ENCODE peak calls at places on chromosomes 7 and 10, in seven cellular contexts. One of them, this sample, is unnamed. For H3K4me1, the result is how much of the 10 kb centered on the place peaks cover.

GRCh38 chr7:36777062-36777461 is 52.8 kb upstream of the AOAH start:
- DNase-seq in lower lobe of right lung: no peak
- DNase-seq in adrenal gland: no peak
- DNase-seq in keratinocyte: no peak
- DNase-seq in spleen: no peak
- DNase-seq in aorta: no peak
- DNase-seq in sigmoid colon: no peak
- DNase-seq in this sample: no peak

GRCh38 chr10:122368502-122369254 is 5.8 kb upstream of the PLEKHA1 start:
- DNase-seq in lower lobe of right lung: no peak
- DNase-seq in adrenal gland: no peak
- DNase-seq in keratinocyte: no peak
- DNase-seq in spleen: no peak
- DNase-seq in aorta: no peak
- DNase-seq in sigmoid colon: no peak
- DNase-seq in this sample: peak

GRCh38 chr7:20269726-20270125 is 52.5 kb upstream of the MACC1 start:
- DNase-seq in lower lobe of right lung: no peak
- DNase-seq in adrenal gland: no peak
- DNase-seq in keratinocyte: peak
- DNase-seq in spleen: no peak
- DNase-seq in aorta: no peak
- DNase-seq in sigmoid colon: no peak
- DNase-seq in this sample: no peak

GRCh38 chr10:111600772-111601171 is 523.9 kb downstream of the ADRA2A start:
- DNase-seq in lower lobe of right lung: no peak
- DNase-seq in adrenal gland: peak
- DNase-seq in keratinocyte: no peak
- DNase-seq in spleen: no peak
- DNase-seq in aorta: no peak
- DNase-seq in sigmoid colon: no peak
- DNase-seq in this sample: peak

GRCh38 chr10:11177926-11178453 is 160.3 kb downstream of the CELF2 start:
- DNase-seq in lower lobe of right lung: peak
- DNase-seq in adrenal gland: no peak
- DNase-seq in keratinocyte: no peak
- DNase-seq in spleen: peak
- DNase-seq in aorta: no peak
- DNase-seq in sigmoid colon: no peak
- DNase-seq in this sample: peak

GRCh38 chr7:80934286-80934685 is 15.4 kb upstream of the SEMA3C start:
- DNase-seq in lower lobe of right lung: no peak
- DNase-seq in adrenal gland: no peak
- DNase-seq in keratinocyte: no peak
- DNase-seq in spleen: no peak
- DNase-seq in aorta: no peak
- DNase-seq in sigmoid colon: no peak
- DNase-seq in this sample: no peak

GRCh38 chr10:4647138-4647785 is 178.7 kb upstream of the AKR1E2 start:
- DNase-seq in lower lobe of right lung: no peak
- DNase-seq in adrenal gland: no peak
- DNase-seq in keratinocyte: no peak
- DNase-seq in spleen: no peak
- DNase-seq in aorta: no peak
- DNase-seq in sigmoid colon: no peak
- DNase-seq in this sample: no peak

GRCh38 chr7:134752006-134752760 is 27.3 kb upstream of the CALD1 start:
- DNase-seq in lower lobe of right lung: no peak
- DNase-seq in adrenal gland: no peak
- DNase-seq in keratinocyte: peak
- DNase-seq in spleen: no peak
- DNase-seq in aorta: no peak
- DNase-seq in sigmoid colon: no peak
- DNase-seq in this sample: no peak

GRCh38 chr10:11167233-11167979 is 149.7 kb downstream of the CELF2 start:
- DNase-seq in lower lobe of right lung: no peak
- DNase-seq in adrenal gland: no peak
- DNase-seq in keratinocyte: no peak
- DNase-seq in spleen: no peak
- DNase-seq in aorta: no peak
- DNase-seq in sigmoid colon: no peak
- DNase-seq in this sample: no peak

GRCh38 chr10:13690281-13690825 is 103.6 kb downstream of the PRPF18 start:
- DNase-seq in lower lobe of right lung: no peak
- DNase-seq in adrenal gland: no peak
- DNase-seq in keratinocyte: peak
- DNase-seq in spleen: peak
- DNase-seq in aorta: no peak
- DNase-seq in sigmoid colon: peak
- DNase-seq in this sample: no peak

GRCh38 chr10:22833353-22833752 is 94.5 kb upstream of the ARMC3 start:
- DNase-seq in lower lobe of right lung: no peak
- DNase-seq in adrenal gland: no peak
- DNase-seq in keratinocyte: no peak
- DNase-seq in spleen: no peak
- DNase-seq in aorta: no peak
- DNase-seq in sigmoid colon: no peak
- DNase-seq in this sample: no peak

GRCh38 chr7:97174308-97174707 is 56.8 kb downstream of the SDHAF3 start:
- DNase-seq in lower lobe of right lung: no peak
- DNase-seq in adrenal gland: no peak
- DNase-seq in keratinocyte: no peak
- DNase-seq in spleen: no peak
- DNase-seq in aorta: no peak
- DNase-seq in sigmoid colon: no peak
- DNase-seq in this sample: no peak

GRCh38 chr10:50232261-50232639 is 19.1 kb downstream of the ASAH2 start:
- DNase-seq in lower lobe of right lung: no peak
- DNase-seq in adrenal gland: no peak
- DNase-seq in keratinocyte: no peak
- DNase-seq in spleen: no peak
- DNase-seq in aorta: no peak
- DNase-seq in sigmoid colon: no peak
- DNase-seq in this sample: no peak

GRCh38 chr7:85074-85945 is 107.1 kb upstream of the FAM20C start:
- DNase-seq in lower lobe of right lung: no peak
- DNase-seq in adrenal gland: peak
- DNase-seq in keratinocyte: no peak
- DNase-seq in spleen: no peak
- DNase-seq in aorta: no peak
- DNase-seq in sigmoid colon: peak
- DNase-seq in this sample: no peak

GRCh38 chr7:90345548-90346319 is 782 bp upstream of the GTPBP10 start:
- DNase-seq in lower lobe of right lung: no peak
- DNase-seq in adrenal gland: peak
- DNase-seq in keratinocyte: no peak
- DNase-seq in spleen: no peak
- DNase-seq in aorta: no peak
- DNase-seq in sigmoid colon: no peak
- DNase-seq in this sample: no peak

GRCh38 chr7:90349305-90349704 is 2.8 kb downstream of the GTPBP10 start:
- DNase-seq in lower lobe of right lung: no peak
- DNase-seq in adrenal gland: no peak
- DNase-seq in keratinocyte: no peak
- DNase-seq in spleen: no peak
- DNase-seq in aorta: no peak
- DNase-seq in sigmoid colon: no peak
- DNase-seq in this sample: no peak

GRCh38 chr7:90346326-90347125 is at the start of gene GTPBP10:
- DNase-seq in lower lobe of right lung: peak
- DNase-seq in adrenal gland: peak
- DNase-seq in keratinocyte: peak
- DNase-seq in spleen: peak
- DNase-seq in aorta: peak
- DNase-seq in sigmoid colon: peak
- DNase-seq in this sample: peak

GRCh38 chr7:90345016-90345415 is 1.5 kb upstream of the GTPBP10 start:
- DNase-seq in lower lobe of right lung: no peak
- DNase-seq in adrenal gland: no peak
- DNase-seq in keratinocyte: no peak
- DNase-seq in spleen: no peak
- DNase-seq in aorta: no peak
- DNase-seq in sigmoid colon: no peak
- DNase-seq in this sample: no peak

DNA sequence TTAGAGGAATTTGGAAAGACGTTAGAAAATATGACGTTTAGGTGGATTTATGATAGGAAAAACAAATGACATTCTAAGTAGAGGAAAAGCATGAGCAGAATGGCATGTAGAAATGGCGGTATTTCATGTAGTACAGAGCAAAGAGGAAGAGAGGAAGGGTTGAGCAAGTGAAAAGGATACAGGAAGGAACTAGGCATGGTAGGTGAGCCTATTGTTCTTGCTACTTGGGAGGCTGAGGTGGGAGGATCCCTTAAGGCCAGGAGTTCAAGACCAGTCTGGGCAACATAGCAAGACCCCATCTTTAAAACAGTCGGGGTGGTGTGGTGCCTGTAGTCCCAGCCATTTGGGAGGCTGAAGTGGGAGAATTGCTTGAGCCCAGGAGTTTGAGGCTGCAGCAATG is 1.2 kb downstream of the GTPBP10 start:
- DNase-seq in lower lobe of right lung: no peak
- DNase-seq in adrenal gland: no peak
- DNase-seq in keratinocyte: no peak
- DNase-seq in spleen: no peak
- DNase-seq in aorta: no peak
- DNase-seq in sigmoid colon: no peak
- DNase-seq in this sample: no peak
- H3K4me3 ChIP-seq in lower lobe of right lung: peak
- H3K4me3 ChIP-seq in adrenal gland: no peak
- H3K4me3 ChIP-seq in keratinocyte: peak
- H3K4me3 ChIP-seq in spleen: no peak
- H3K4me3 ChIP-seq in aorta: no peak
- H3K4me3 ChIP-seq in sigmoid colon: no peak
- H3K4me3 ChIP-seq in this sample: no peak

GRCh38 chr10:124667425-124668130 is 76.6 kb downstream of the FAM53B start:
- DNase-seq in lower lobe of right lung: peak
- DNase-seq in adrenal gland: no peak
- DNase-seq in keratinocyte: no peak
- DNase-seq in spleen: no peak
- DNase-seq in aorta: no peak
- DNase-seq in sigmoid colon: no peak
- DNase-seq in this sample: peak

GRCh38 chr10:124666494-124666893 is 77.7 kb downstream of the FAM53B start:
- DNase-seq in lower lobe of right lung: peak
- DNase-seq in adrenal gland: no peak
- DNase-seq in keratinocyte: no peak
- DNase-seq in spleen: no peak
- DNase-seq in aorta: no peak
- DNase-seq in sigmoid colon: no peak
- DNase-seq in this sample: peak

GRCh38 chr10:124665558-124665957 is 78.6 kb downstream of the FAM53B start:
- DNase-seq in lower lobe of right lung: no peak
- DNase-seq in adrenal gland: no peak
- DNase-seq in keratinocyte: no peak
- DNase-seq in spleen: no peak
- DNase-seq in aorta: no peak
- DNase-seq in sigmoid colon: no peak
- DNase-seq in this sample: no peak

GRCh38 chr10:124665091-124665490 is 79.1 kb downstream of the FAM53B start:
- DNase-seq in lower lobe of right lung: no peak
- DNase-seq in adrenal gland: no peak
- DNase-seq in keratinocyte: no peak
- DNase-seq in spleen: no peak
- DNase-seq in aorta: no peak
- DNase-seq in sigmoid colon: no peak
- DNase-seq in this sample: peak

DNA sequence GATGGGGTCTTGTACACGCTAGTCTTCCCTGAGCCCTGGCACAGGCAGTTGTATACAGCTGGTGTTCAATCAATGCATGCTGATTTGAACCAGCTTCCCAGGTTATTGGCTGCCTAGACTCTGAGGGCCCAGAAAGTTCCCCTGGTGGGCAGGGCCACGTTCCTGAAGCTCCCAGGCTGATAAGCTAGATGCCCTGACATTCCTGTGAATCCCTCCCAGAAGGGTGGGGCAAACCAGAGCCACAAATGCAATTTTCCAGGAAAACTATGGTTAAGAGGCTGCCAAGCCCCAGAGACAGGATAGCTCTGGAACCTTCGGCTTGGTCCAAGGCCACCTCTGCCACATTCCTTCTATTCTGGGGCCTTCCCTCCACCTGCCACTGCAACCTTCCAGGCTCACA is 78.2 kb downstream of the FAM53B start:
- DNase-seq in lower lobe of right lung: no peak
- DNase-seq in adrenal gland: peak
- DNase-seq in keratinocyte: no peak
- DNase-seq in spleen: no peak
- DNase-seq in aorta: no peak
- DNase-seq in sigmoid colon: no peak
- DNase-seq in this sample: peak
- H3K4me1 ChIP-seq in lower lobe of right lung: half or more
- H3K4me1 ChIP-seq in adrenal gland: half or more
- H3K4me1 ChIP-seq in keratinocyte: under half
- H3K4me1 ChIP-seq in spleen: under half
- H3K4me1 ChIP-seq in aorta: under half
- H3K4me1 ChIP-seq in sigmoid colon: under half
- H3K4me1 ChIP-seq in this sample: under half

GRCh38 chr10:126564297-126564888 is 106.1 kb downstream of the C10orf90 start:
- DNase-seq in lower lobe of right lung: no peak
- DNase-seq in adrenal gland: no peak
- DNase-seq in keratinocyte: no peak
- DNase-seq in spleen: no peak
- DNase-seq in aorta: no peak
- DNase-seq in sigmoid colon: no peak
- DNase-seq in this sample: peak
- H3K27ac ChIP-seq in lower lobe of right lung: no peak
- H3K27ac ChIP-seq in adrenal gland: no peak
- H3K27ac ChIP-seq in keratinocyte: no peak
- H3K27ac ChIP-seq in spleen: no peak
- H3K27ac ChIP-seq in aorta: no peak
- H3K27ac ChIP-seq in sigmoid colon: no peak
- H3K27ac ChIP-seq in this sample: no peak

DNA sequence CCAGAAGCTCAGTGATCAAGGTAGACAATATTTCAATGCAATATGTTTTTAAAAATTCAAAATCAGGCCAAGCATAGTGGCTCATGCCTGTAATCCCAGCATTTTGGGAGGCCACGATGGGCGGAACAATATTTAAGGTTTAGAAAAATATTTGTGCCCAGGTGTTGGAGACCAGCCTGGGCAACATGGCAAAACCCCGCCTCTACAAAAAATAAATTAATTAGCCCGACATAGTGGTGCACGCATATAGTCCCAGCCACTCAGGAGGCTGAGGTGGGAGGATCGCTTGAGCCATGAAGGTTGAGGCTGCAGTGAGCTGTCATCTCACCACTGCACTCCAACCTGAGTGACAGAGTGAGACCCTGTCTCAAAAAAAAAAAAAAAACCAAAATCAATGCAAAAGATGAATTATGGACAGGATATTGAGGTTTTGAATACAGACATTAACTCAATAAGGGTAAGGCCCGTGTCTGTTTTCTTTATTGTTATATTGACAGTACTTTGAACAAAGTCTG is 913 bp upstream of the IFIT5 start:
- DNase-seq in lower lobe of right lung: no peak
- DNase-seq in adrenal gland: no peak
- DNase-seq in keratinocyte: no peak
- DNase-seq in spleen: no peak
- DNase-seq in aorta: no peak
- DNase-seq in sigmoid colon: no peak
- DNase-seq in this sample: no peak
- H3K4me3 ChIP-seq in lower lobe of right lung: peak
- H3K4me3 ChIP-seq in adrenal gland: no peak
- H3K4me3 ChIP-seq in keratinocyte: peak
- H3K4me3 ChIP-seq in spleen: no peak
- H3K4me3 ChIP-seq in aorta: no peak
- H3K4me3 ChIP-seq in sigmoid colon: no peak
- H3K4me3 ChIP-seq in this sample: peak

This sample was measured in right cardiac atrium.